ENCODE peak calls at places on chromosome 21, in four cellular contexts. O is lower lobe of right lung, B is mammary epithelial cell, D is body of pancreas. S is an unnamed sample.
A peak's percentile ranks its signal among the peaks of the same experiment; 100 is the strongest.

GRCh38 chr21:39935716-39936115 is 68.5 kb downstream of the PCP4 start:
- DNase-seq in D (no peak), O (no peak), B (no peak), S (no peak)

GRCh38 chr21:24045775-24046215 is 1561.5 kb downstream of the MRPL39 start:
- DNase-seq in D (peak; percentile 81), O (peak; percentile 47), B (no peak), S (peak; percentile 24)

GRCh38 chr21:32382108-32382601 is 10.7 kb downstream of the URB1 start:
- DNase-seq in B (no peak), O (no peak), D (no peak), S (no peak)

GRCh38 chr21:18529253-18529652 is 125.7 kb upstream of the TMPRSS15 start:
- DNase-seq in D (no peak), B (no peak), O (no peak), S (no peak)

GRCh38 chr21:44871576-44872265 is 1.8 kb downstream of the PTTG1IP start:
- DNase-seq in B (peak; percentile 91), O (no peak), D (peak; percentile 24), S (peak; percentile 53)

GRCh38 chr21:22355949-22356348 is 1357.7 kb downstream of the NCAM2 start:
- DNase-seq in B (no peak), D (no peak), O (no peak), S (no peak)

GRCh38 chr21:21897275-21897883 is 899.2 kb downstream of the NCAM2 start:
- DNase-seq in B (peak; percentile 1), O (no peak), D (no peak), S (no peak)

GRCh38 chr21:44576025-44576420 is 2.5 kb downstream of the KRTAP10-4 start:
- DNase-seq in O (peak; percentile 26), B (no peak), D (no peak), S (no peak)

GRCh38 chr21:37196847-37197246 is 70.3 kb downstream of the VPS26C start:
- DNase-seq in O (no peak), D (no peak), B (no peak), S (no peak)
- TF ChIP-seq CTCF in O (no peak), D (no peak), B (no peak), S (no peak)

DNA sequence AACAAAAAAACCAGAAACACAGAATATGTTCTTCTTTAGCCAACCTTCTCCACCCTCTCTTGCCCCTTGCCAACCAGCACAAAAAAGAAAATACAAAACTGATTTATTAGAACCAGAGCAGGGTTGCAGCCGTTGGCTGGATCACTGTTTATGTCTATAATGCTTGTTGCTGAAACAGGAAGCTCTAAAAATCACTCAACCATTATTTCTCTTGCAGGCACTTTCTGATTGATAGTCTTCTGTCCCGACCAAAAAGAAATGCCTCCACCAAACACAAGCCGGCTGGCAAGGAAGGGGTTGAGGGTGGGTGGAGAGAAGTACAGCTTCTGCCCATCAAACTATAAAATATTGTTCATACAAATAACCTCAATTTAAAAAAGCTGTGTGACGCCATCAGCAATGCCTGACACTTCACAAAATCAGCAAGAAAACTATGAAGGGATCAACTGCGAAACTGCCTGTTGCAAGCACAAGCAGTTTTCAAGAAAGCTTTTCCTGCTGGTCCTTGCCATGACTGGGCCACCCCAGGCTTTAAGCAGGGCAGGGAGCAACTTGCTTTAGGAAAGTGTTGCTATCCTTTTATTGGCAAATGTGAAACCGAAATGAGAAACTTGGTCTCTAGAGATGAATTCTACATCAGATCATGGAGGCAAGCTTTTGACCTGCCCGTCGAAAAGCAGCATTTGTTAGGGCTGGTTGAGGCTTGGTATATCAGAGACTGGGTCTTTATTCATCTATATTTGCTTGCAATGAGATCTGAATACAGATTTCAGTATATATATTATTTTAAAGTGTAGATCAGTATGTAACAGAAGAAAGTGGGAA is 174.2 kb downstream of the RUNX1 start:
- DNase-seq in D (no peak), O (no peak), B (no peak), S (no peak)
- H3K4me1 ChIP-seq in D (peaks cover 18% of the 10 kb centered on the region), O (peaks cover 53% of the 10 kb centered on the region), B (peaks cover 40% of the 10 kb centered on the region), S (peaks cover 11% of the 10 kb centered on the region)

GRCh38 chr21:16422702-16423101 is 692.9 kb downstream of the USP25 start:
- DNase-seq in D (no peak), B (no peak), O (no peak), S (no peak)

GRCh38 chr21:16420086-16420724 is 690.4 kb downstream of the USP25 start:
- DNase-seq in D (peak; percentile 62), B (peak; percentile 62), O (no peak), S (no peak)

GRCh38 chr21:16419188-16419874 is 689.5 kb downstream of the USP25 start:
- DNase-seq in B (peak; percentile 50), D (peak; percentile 94), O (peak; percentile 62), S (peak; percentile 47)

GRCh38 chr21:16418211-16418610 is 688.4 kb downstream of the USP25 start:
- DNase-seq in O (no peak), D (no peak), B (no peak), S (no peak)

GRCh38 chr21:16418663-16419062 is 688.9 kb downstream of the USP25 start:
- DNase-seq in B (no peak), D (no peak), O (no peak), S (no peak)
- H3K27ac ChIP-seq in B (no peak overlapping the region), D (no peak overlapping the region), O (peak overlapping the region; percentile 74), S (peak overlapping the region; percentile 69)

DNA sequence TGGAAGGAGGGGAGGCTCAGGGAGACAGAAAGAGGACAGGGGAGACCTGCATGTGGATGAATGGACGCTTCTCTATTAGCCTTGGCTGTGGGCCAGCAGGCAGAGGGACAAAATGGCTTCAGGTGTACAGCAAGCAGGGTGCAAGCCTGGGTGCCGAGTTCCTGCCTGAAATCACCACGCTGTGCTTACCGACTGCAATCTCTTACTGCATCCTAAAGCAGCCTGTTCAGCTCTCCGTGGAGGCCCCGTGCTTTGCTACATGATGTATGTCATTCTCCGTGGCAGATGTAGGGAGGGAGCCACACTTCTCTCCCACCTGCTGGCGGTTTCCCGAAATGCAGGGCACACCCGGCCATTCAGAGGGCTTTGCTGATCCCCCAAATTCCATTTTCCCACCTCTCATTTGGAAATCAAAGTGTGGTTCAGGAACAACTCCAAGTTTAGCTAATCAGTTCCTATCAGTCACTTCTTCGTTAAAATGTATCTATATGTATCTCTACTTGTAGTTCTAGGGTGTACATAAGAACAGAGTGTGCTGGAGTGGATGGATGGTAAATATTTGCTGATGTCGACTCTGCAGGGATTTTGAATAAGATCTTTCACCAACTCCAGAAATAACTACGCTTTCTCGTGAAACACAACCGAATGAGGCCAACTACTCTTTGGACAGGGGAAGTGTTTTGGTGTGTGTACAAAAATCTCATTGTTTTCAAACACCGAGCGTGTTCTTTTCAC is 122.3 kb upstream of the BACE2 start:
- DNase-seq in O (peak; percentile 50), D (peak; percentile 73), B (no peak), S (no peak)
- TF ChIP-seq CTCF in O (peak; percentile 45), D (peak; percentile 43), B (peak; percentile 75), S (no peak)

GRCh38 chr21:36199021-36199420 is 42.4 kb downstream of the DOP1B start:
- DNase-seq in O (no peak), B (no peak), D (no peak), S (no peak)

GRCh38 chr21:36193200-36193599 is 36.6 kb downstream of the DOP1B start:
- DNase-seq in D (no peak), O (no peak), B (peak; percentile 67), S (no peak)

GRCh38 chr21:36190736-36191135 is 34.1 kb downstream of the DOP1B start:
- DNase-seq in D (no peak), B (no peak), O (no peak), S (no peak)

GRCh38 chr21:36195613-36196012 is 39.0 kb downstream of the DOP1B start:
- DNase-seq in O (no peak), B (no peak), D (no peak), S (no peak)

GRCh38 chr21:36194024-36194423 is 37.4 kb downstream of the DOP1B start:
- DNase-seq in B (no peak), O (no peak), D (no peak), S (no peak)
- H3K4me1 ChIP-seq in B (peaks cover 10% of the 10 kb centered on the region), O (peaks cover 5% of the 10 kb centered on the region), D (peaks cover 1% of the 10 kb centered on the region), S (no peaks in the 10 kb centered on the region)

DNA sequence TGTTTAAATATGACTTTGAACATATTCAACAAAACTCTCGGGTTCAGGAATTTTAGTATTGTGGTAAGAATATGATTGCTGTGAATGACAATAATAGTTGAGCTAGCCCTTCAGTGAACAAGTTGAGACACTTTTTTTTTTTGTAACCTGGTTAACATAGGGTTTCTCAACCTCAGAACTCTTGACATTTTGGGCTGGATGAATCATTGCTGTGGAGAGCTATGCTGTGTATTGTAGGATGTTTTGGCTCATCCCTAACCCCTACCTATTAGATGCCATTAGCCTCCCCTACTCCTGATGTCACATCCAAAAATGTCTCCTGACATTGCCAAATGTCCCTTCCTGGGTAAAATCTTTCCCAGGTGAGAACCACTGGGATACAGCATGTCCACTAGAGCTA is 113.7 kb downstream of the RUNX1 start:
- DNase-seq in B (peak; percentile 77), O (no peak), D (no peak), S (no peak)
- H3K27ac ChIP-seq in B (peak overlapping the region; percentile 9), O (no peak overlapping the region), D (no peak overlapping the region), S (no peak overlapping the region)